ENCODE peak calls at places on chromosome 6, in seven cellular contexts. X, I, B, U, A, Q and F are unnamed samples.

GRCh38 chr6:15129872-15130271 is 116.0 kb upstream of the JARID2 start:
- DNase-seq in I (no peak), X (peak; percentile 28), Q (no peak), U (no peak), B (no peak), A (no peak), F (no peak)

GRCh38 chr6:6686748-6687601 is 98.5 kb downstream of the LY86 start:
- DNase-seq in I (peak; percentile 95), A (peak; percentile 88), X (peak; percentile 99), Q (peak; percentile 53), U (peak; percentile 98), B (peak; percentile 95), F (peak; percentile 30)

GRCh38 chr6:1524040-1524480 is 85.7 kb upstream of the FOXC1 start:
- DNase-seq in U (no peak), B (no peak), A (no peak), X (no peak), I (peak; percentile 95), Q (peak; percentile 49), F (peak; percentile 54)

GRCh38 chr6:137399949-137400443 is 94.2 kb downstream of the OLIG3 start:
- DNase-seq in Q (no peak), A (no peak), I (no peak), X (peak; percentile 67), U (no peak), B (peak; percentile 12), F (no peak)

GRCh38 chr6:96963809-96964208 is 39.3 kb downstream of the KLHL32 start:
- DNase-seq in U (no peak), Q (no peak), B (no peak), X (no peak), A (no peak), I (no peak), F (no peak)

GRCh38 chr6:18400831-18401446 is 13.8 kb downstream of the RNF144B start:
- DNase-seq in I (no peak), U (no peak), X (no peak), Q (peak; percentile 70), B (no peak), A (no peak), F (no peak)

GRCh38 chr6:119034827-119035458 is 43.5 kb downstream of the FAM184A start:
- DNase-seq in B (no peak), Q (no peak), A (no peak), I (no peak), U (no peak), X (peak; percentile 62), F (no peak)

GRCh38 chr6:168377481-168377850 is 57.9 kb upstream of the DACT2 start:
- DNase-seq in U (no peak), X (no peak), B (no peak), A (peak; percentile 82), I (no peak), Q (no peak), F (no peak)

GRCh38 chr6:5989141-5989723 is 17.5 kb downstream of the NRN1 start:
- DNase-seq in I (no peak), Q (no peak), X (no peak), U (no peak), A (no peak), B (no peak), F (no peak)